ENCODE peak calls at places on chromosomes 11 and 22, in ten cellular contexts. S, K, R, Z, N, C, O, Y, E and A are unnamed samples.
A peak's percentile ranks its signal among the peaks of the same experiment; 100 is the strongest.

GRCh38 chr22:38273135-38273761 is 438 bp upstream of the TMEM184B start:
- DNase-seq in R (no peak), C (no peak), K (no peak), S (no peak), O (no peak), Z (no peak), N (no peak), E (no peak), Y (no peak), A (no peak)

GRCh38 chr11:69204246-69205124 is 48.8 kb downstream of the SMIM38 start:
- DNase-seq in R (no peak), S (no peak), O (no peak), N (peak; percentile 5), Z (no peak), Y (no peak), C (no peak), E (peak; percentile 35), K (no peak), A (no peak)

GRCh38 chr11:118343981-118344521 is at the start of gene CD3G:
- DNase-seq in Z (no peak), R (no peak), O (no peak), K (no peak), Y (no peak), N (no peak), E (no peak), C (peak; percentile 26), S (no peak), A (no peak)

GRCh38 chr22:50329236-50329635 is 2.4 kb upstream of the DENND6B start:
- DNase-seq in K (no peak), R (no peak), S (no peak), C (no peak), N (no peak), Y (peak; percentile 65), O (no peak), E (no peak), Z (no peak), A (no peak)

GRCh38 chr22:22410121-22410520 is 98.4 kb downstream of the ZNF280B start:
- DNase-seq in R (no peak), E (no peak), Y (no peak), C (no peak), O (no peak), Z (no peak), K (no peak), N (no peak), S (no peak), A (no peak)

GRCh38 chr11:32145282-32145681 is 54.4 kb downstream of the RCN1 start:
- DNase-seq in K (no peak), Y (no peak), O (no peak), R (no peak), Z (peak; percentile 39), C (no peak), S (no peak), E (no peak), N (no peak), A (no peak)

GRCh38 chr22:47005506-47006408 is 243.3 kb downstream of the TBC1D22A start:
- DNase-seq in E (no peak), K (no peak), O (no peak), Y (no peak), Z (no peak), R (no peak), C (no peak), N (no peak), S (no peak), A (no peak)

GRCh38 chr11:77211594-77212251 is 83.7 kb downstream of the MYO7A start:
- DNase-seq in Z (no peak), C (no peak), O (no peak), K (no peak), E (no peak), R (no peak), N (peak; percentile 14), Y (no peak), S (no peak), A (peak; percentile 12)

GRCh38 chr11:84165139-84165538 is 879.0 kb upstream of the CCDC90B start:
- DNase-seq in Y (no peak), C (no peak), K (no peak), O (no peak), R (no peak), Z (no peak), N (no peak), S (no peak), E (no peak), A (no peak)

GRCh38 chr11:208177-208916 is 839 bp downstream of the RIC8A start:
- DNase-seq in C (peak; percentile 85), K (peak; percentile 83), S (peak; percentile 85), N (peak; percentile 80), E (peak; percentile 93), O (peak; percentile 90), Y (peak; percentile 63), R (peak; percentile 80), Z (peak; percentile 83), A (peak; percentile 70)

DNA sequence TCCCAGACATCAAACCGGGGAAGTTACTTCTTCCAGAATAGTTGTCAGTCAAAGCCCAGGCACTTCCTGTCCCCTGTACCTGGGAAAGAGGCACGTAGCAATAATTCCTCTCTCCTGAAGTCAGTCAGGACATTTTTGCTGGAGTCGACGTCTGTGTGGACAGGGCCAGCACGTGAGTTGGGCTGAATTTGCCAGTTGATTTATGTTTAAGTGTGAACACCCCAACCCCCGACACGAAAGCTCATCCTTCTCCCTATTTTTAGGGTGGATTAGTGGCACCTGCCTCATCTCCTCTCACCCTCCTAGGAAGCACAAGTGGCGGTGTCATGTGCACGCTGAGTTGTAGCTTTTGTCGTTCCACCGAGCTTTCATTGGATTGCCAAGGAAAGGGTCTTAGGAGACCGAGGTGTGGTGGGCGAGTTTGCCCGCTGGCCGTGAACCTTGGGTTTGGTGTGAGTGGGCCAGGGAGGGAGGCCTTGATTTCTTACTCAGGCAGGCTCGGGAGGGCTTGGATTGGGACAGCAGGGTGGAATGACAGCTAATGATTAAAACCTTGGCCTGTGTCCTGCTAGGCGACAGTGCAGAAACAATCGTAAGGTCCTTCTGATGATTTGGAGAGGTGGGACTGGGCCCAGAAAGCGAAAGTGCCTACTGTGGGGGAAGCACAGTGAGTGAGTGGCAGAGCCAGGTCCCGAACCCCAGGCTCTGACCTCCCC is 87.0 kb upstream of the CRYBB3 start:
- DNase-seq in S (no peak), E (no peak), N (peak; percentile 35), C (no peak), Z (no peak), R (no peak), Y (no peak), K (peak; percentile 50), O (no peak), A (no peak)
- H3K4me3 ChIP-seq in S (peak overlapping the region; percentile 77), E (peak overlapping the region; percentile 40), N (no peak overlapping the region), C (peak overlapping the region; percentile 61), Z (no peak overlapping the region), R (no peak overlapping the region), Y (no peak overlapping the region), K (no peak overlapping the region), O (peak overlapping the region; percentile 54), A (no peak overlapping the region)

GRCh38 chr11:12681462-12681861 is 7.2 kb downstream of the TEAD1 start:
- DNase-seq in O (no peak), Z (no peak), E (no peak), S (no peak), N (no peak), Y (no peak), C (no peak), K (no peak), R (no peak), A (no peak)

GRCh38 chr11:12679471-12679870 is 5.2 kb downstream of the TEAD1 start:
- DNase-seq in E (no peak), R (no peak), C (no peak), Y (no peak), S (no peak), Z (no peak), K (no peak), N (no peak), O (no peak), A (no peak)

GRCh38 chr11:12680940-12681258 is 6.7 kb downstream of the TEAD1 start:
- DNase-seq in K (no peak), N (no peak), S (no peak), Z (no peak), R (no peak), C (no peak), Y (no peak), O (no peak), E (no peak), A (no peak)

GRCh38 chr11:12678991-12679390 is 4.8 kb downstream of the TEAD1 start:
- DNase-seq in K (no peak), O (no peak), N (no peak), E (no peak), R (no peak), S (no peak), Y (no peak), Z (no peak), C (no peak), A (no peak)

GRCh38 chr11:12680246-12680939 is 6.2 kb downstream of the TEAD1 start:
- DNase-seq in C (peak; percentile 88), Z (peak; percentile 92), K (peak; percentile 41), R (peak; percentile 88), N (peak; percentile 91), S (peak; percentile 79), O (peak; percentile 95), E (peak; percentile 90), Y (peak; percentile 91), A (peak; percentile 70)
- H3K4me3 ChIP-seq in C (peak overlapping the region; percentile 24), Z (no peak overlapping the region), K (no peak overlapping the region), R (no peak overlapping the region), N (no peak overlapping the region), S (peak overlapping the region; percentile 83), O (peak overlapping the region; percentile 22), E (peak overlapping the region; percentile 2), Y (no peak overlapping the region), A (no peak overlapping the region)

DNA sequence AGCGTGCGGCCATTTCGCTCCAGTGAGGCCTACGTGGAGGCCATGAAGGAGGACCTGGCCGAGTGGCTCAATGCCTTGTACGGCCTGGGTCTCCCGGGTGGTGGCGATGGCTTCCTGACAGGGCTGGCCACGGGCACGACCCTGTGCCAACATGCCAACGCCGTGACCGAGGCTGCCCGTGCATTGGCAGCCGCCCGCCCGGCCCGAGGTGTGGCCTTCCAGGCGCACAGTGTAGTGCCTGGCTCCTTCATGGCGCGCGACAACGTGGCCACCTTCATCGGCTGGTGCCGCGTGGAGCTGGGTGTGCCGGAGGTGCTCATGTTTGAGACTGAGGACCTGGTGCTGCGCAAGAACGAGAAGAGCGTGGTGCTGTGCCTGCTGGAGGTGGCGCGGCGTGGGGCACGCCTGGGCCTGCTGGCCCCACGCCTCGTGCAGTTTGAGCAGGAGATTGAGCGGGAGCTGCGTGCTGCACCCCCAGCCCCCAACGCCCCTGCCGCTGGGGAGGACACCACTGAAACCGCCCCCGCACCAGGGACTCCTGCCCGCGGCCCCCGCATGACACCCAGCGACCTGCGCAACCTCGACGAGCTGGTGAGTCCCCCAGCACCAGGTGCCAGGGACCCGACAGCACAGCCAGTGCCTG is 1.8 kb downstream of the GAS2L1 start:
- DNase-seq in E (no peak), R (peak; percentile 46), K (peak; percentile 41), O (peak; percentile 71), C (no peak), Y (no peak), N (no peak), Z (no peak), S (no peak), A (no peak)
- H3K4me3 ChIP-seq in E (no peak overlapping the region), R (no peak overlapping the region), K (no peak overlapping the region), O (peak overlapping the region; percentile 94), C (peak overlapping the region; percentile 93), Y (no peak overlapping the region), N (no peak overlapping the region), Z (no peak overlapping the region), S (peak overlapping the region; percentile 92), A (peak overlapping the region; percentile 80)

DNA sequence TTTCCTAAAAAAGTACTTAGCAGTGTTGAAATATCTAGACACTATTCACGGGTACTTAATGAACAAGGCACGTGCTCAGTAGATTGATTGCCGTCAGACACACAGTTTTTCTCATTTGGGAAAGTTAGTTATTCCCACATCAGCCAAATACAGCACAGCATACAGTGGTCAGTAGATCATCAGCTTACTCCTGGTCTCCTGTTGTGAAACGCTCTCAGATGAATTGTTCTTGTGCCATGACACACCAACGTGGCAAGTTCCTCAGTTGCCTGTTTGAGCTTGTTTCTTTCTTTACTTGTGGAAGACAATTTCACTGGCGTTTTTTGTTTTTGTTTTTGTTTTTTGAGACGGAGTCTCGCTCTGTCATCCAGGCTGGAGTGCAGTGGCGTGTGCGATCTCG is 8.6 kb downstream of the TAB1 start:
- DNase-seq in K (no peak), Y (no peak), Z (no peak), R (no peak), E (no peak), S (peak; percentile 5), N (no peak), C (no peak), O (no peak), A (no peak)
- H3K4me3 ChIP-seq in K (no peak overlapping the region), Y (no peak overlapping the region), Z (no peak overlapping the region), R (no peak overlapping the region), E (no peak overlapping the region), S (no peak overlapping the region), N (no peak overlapping the region), C (no peak overlapping the region), O (no peak overlapping the region), A (no peak overlapping the region)